ENCODE peak calls at places on chromosomes 13 and 19, in eight cellular contexts. One of them, this sample, is unnamed.

GRCh38 chr19:49588370-49589122 is 2.4 kb upstream of the PRR12 start:
- DNase-seq in stimulated activated CD4-positive, alpha-beta T cell treated with anti-CD3 and anti-CD28 coated beads, Interleukin-4, amount 100 ng/mL, for 48 hours: no peak
- DNase-seq in heart left ventricle: no peak
- DNase-seq in neural crest cell: no peak
- DNase-seq in hippocampal formation: no peak
- DNase-seq in HCEC 1CT: no peak
- DNase-seq in T-helper 9 cell: peak
- DNase-seq in lower lobe of right lung: no peak
- DNase-seq in this sample: no peak

GRCh38 chr13:107765724-107766436 is 449.5 kb downstream of the LIG4 start:
- DNase-seq in heart left ventricle: no peak
- DNase-seq in HCEC 1CT: peak
- DNase-seq in hippocampal formation: no peak
- DNase-seq in T-helper 9 cell: no peak
- DNase-seq in neural crest cell: no peak
- DNase-seq in lower lobe of right lung: no peak
- DNase-seq in stimulated activated CD4-positive, alpha-beta T cell treated with anti-CD3 and anti-CD28 coated beads, Interleukin-4, amount 100 ng/mL, for 48 hours: no peak
- DNase-seq in this sample: no peak

GRCh38 chr13:48400820-48401219 is 12.1 kb downstream of the LPAR6 start:
- DNase-seq in heart left ventricle: no peak
- DNase-seq in stimulated activated CD4-positive, alpha-beta T cell treated with anti-CD3 and anti-CD28 coated beads, Interleukin-4, amount 100 ng/mL, for 48 hours: no peak
- DNase-seq in neural crest cell: no peak
- DNase-seq in HCEC 1CT: peak
- DNase-seq in hippocampal formation: no peak
- DNase-seq in T-helper 9 cell: no peak
- DNase-seq in lower lobe of right lung: no peak
- DNase-seq in this sample: no peak

GRCh38 chr19:10274589-10274988 is 3.7 kb downstream of the ICAM1 start:
- DNase-seq in HCEC 1CT: no peak
- DNase-seq in T-helper 9 cell: no peak
- DNase-seq in heart left ventricle: no peak
- DNase-seq in neural crest cell: no peak
- DNase-seq in stimulated activated CD4-positive, alpha-beta T cell treated with anti-CD3 and anti-CD28 coated beads, Interleukin-4, amount 100 ng/mL, for 48 hours: no peak
- DNase-seq in lower lobe of right lung: no peak
- DNase-seq in hippocampal formation: no peak
- DNase-seq in this sample: no peak

GRCh38 chr13:21625366-21625765 is 21.4 kb upstream of the MICU2 start:
- DNase-seq in T-helper 9 cell: no peak
- DNase-seq in heart left ventricle: no peak
- DNase-seq in HCEC 1CT: peak
- DNase-seq in hippocampal formation: no peak
- DNase-seq in stimulated activated CD4-positive, alpha-beta T cell treated with anti-CD3 and anti-CD28 coated beads, Interleukin-4, amount 100 ng/mL, for 48 hours: no peak
- DNase-seq in lower lobe of right lung: no peak
- DNase-seq in neural crest cell: no peak
- DNase-seq in this sample: no peak

GRCh38 chr13:85408415-85408814 is 390.8 kb downstream of the SLITRK6 start:
- DNase-seq in stimulated activated CD4-positive, alpha-beta T cell treated with anti-CD3 and anti-CD28 coated beads, Interleukin-4, amount 100 ng/mL, for 48 hours: no peak
- DNase-seq in HCEC 1CT: no peak
- DNase-seq in T-helper 9 cell: no peak
- DNase-seq in hippocampal formation: no peak
- DNase-seq in neural crest cell: no peak
- DNase-seq in lower lobe of right lung: no peak
- DNase-seq in heart left ventricle: no peak
- DNase-seq in this sample: no peak

GRCh38 chr13:50580684-50581305 is 262.7 kb downstream of the DLEU7 start:
- DNase-seq in HCEC 1CT: peak
- DNase-seq in lower lobe of right lung: no peak
- DNase-seq in stimulated activated CD4-positive, alpha-beta T cell treated with anti-CD3 and anti-CD28 coated beads, Interleukin-4, amount 100 ng/mL, for 48 hours: no peak
- DNase-seq in T-helper 9 cell: no peak
- DNase-seq in heart left ventricle: no peak
- DNase-seq in hippocampal formation: no peak
- DNase-seq in neural crest cell: no peak
- DNase-seq in this sample: no peak

GRCh38 chr19:19452241-19453128 is 47.0 kb downstream of the GATAD2A start:
- DNase-seq in hippocampal formation: no peak
- DNase-seq in HCEC 1CT: no peak
- DNase-seq in lower lobe of right lung: peak
- DNase-seq in heart left ventricle: peak
- DNase-seq in neural crest cell: no peak
- DNase-seq in stimulated activated CD4-positive, alpha-beta T cell treated with anti-CD3 and anti-CD28 coated beads, Interleukin-4, amount 100 ng/mL, for 48 hours: no peak
- DNase-seq in T-helper 9 cell: no peak
- DNase-seq in this sample: no peak

GRCh38 chr19:5147971-5148793 is 179.3 kb downstream of the KDM4B start:
- DNase-seq in heart left ventricle: peak
- DNase-seq in T-helper 9 cell: no peak
- DNase-seq in hippocampal formation: no peak
- DNase-seq in lower lobe of right lung: no peak
- DNase-seq in neural crest cell: no peak
- DNase-seq in HCEC 1CT: no peak
- DNase-seq in stimulated activated CD4-positive, alpha-beta T cell treated with anti-CD3 and anti-CD28 coated beads, Interleukin-4, amount 100 ng/mL, for 48 hours: no peak
- DNase-seq in this sample: no peak

GRCh38 chr13:98768522-98768921 is 16.1 kb upstream of the SLC15A1 start:
- DNase-seq in hippocampal formation: no peak
- DNase-seq in neural crest cell: no peak
- DNase-seq in stimulated activated CD4-positive, alpha-beta T cell treated with anti-CD3 and anti-CD28 coated beads, Interleukin-4, amount 100 ng/mL, for 48 hours: no peak
- DNase-seq in T-helper 9 cell: no peak
- DNase-seq in HCEC 1CT: no peak
- DNase-seq in lower lobe of right lung: no peak
- DNase-seq in heart left ventricle: no peak
- DNase-seq in this sample: no peak

GRCh38 chr19:46967578-46968018 is 52.0 kb upstream of the NPAS1 start:
- DNase-seq in stimulated activated CD4-positive, alpha-beta T cell treated with anti-CD3 and anti-CD28 coated beads, Interleukin-4, amount 100 ng/mL, for 48 hours: no peak
- DNase-seq in HCEC 1CT: no peak
- DNase-seq in hippocampal formation: no peak
- DNase-seq in neural crest cell: no peak
- DNase-seq in T-helper 9 cell: peak
- DNase-seq in heart left ventricle: peak
- DNase-seq in lower lobe of right lung: peak
- DNase-seq in this sample: no peak

GRCh38 chr13:50800091-50800739 is 43.3 kb downstream of the DLEU7 start:
- DNase-seq in neural crest cell: no peak
- DNase-seq in heart left ventricle: no peak
- DNase-seq in T-helper 9 cell: no peak
- DNase-seq in lower lobe of right lung: no peak
- DNase-seq in stimulated activated CD4-positive, alpha-beta T cell treated with anti-CD3 and anti-CD28 coated beads, Interleukin-4, amount 100 ng/mL, for 48 hours: no peak
- DNase-seq in hippocampal formation: no peak
- DNase-seq in HCEC 1CT: no peak
- DNase-seq in this sample: no peak

GRCh38 chr19:48400018-48400742 is 6.7 kb downstream of the GRIN2D start:
- DNase-seq in heart left ventricle: peak
- DNase-seq in stimulated activated CD4-positive, alpha-beta T cell treated with anti-CD3 and anti-CD28 coated beads, Interleukin-4, amount 100 ng/mL, for 48 hours: no peak
- DNase-seq in hippocampal formation: no peak
- DNase-seq in HCEC 1CT: no peak
- DNase-seq in T-helper 9 cell: no peak
- DNase-seq in neural crest cell: peak
- DNase-seq in lower lobe of right lung: peak
- DNase-seq in this sample: peak

GRCh38 chr13:26784704-26785639 is 24.4 kb upstream of the GPR12 start:
- DNase-seq in hippocampal formation: no peak
- DNase-seq in stimulated activated CD4-positive, alpha-beta T cell treated with anti-CD3 and anti-CD28 coated beads, Interleukin-4, amount 100 ng/mL, for 48 hours: no peak
- DNase-seq in neural crest cell: no peak
- DNase-seq in heart left ventricle: no peak
- DNase-seq in lower lobe of right lung: no peak
- DNase-seq in HCEC 1CT: no peak
- DNase-seq in T-helper 9 cell: no peak
- DNase-seq in this sample: no peak

This sample was measured in H54.